ENCODE peak calls at places on chromosome 3, in six cellular contexts. One of them, this sample, is unnamed.

GRCh38 chr3:167406876-167407492 is 26.9 kb upstream of the ZBBX start:
- DNase-seq in GM04504: no peak
- DNase-seq in T-helper 2 cell: no peak
- DNase-seq in NCI-H1105 treated with DMSO at 0.1 percent for 48 hours: peak
- DNase-seq in pancreas: peak
- DNase-seq in SIG-M5: no peak
- DNase-seq in this sample: no peak

GRCh38 chr3:133944181-133944580 is 48.5 kb upstream of the RAB6B start:
- DNase-seq in GM04504: no peak
- DNase-seq in T-helper 2 cell: no peak
- DNase-seq in NCI-H1105 treated with DMSO at 0.1 percent for 48 hours: no peak
- DNase-seq in pancreas: no peak
- DNase-seq in SIG-M5: no peak
- DNase-seq in this sample: no peak

GRCh38 chr3:112327371-112327951 is 5.5 kb upstream of the CD200 start:
- DNase-seq in GM04504: peak
- DNase-seq in T-helper 2 cell: no peak
- DNase-seq in NCI-H1105 treated with DMSO at 0.1 percent for 48 hours: peak
- DNase-seq in pancreas: no peak
- DNase-seq in SIG-M5: peak
- DNase-seq in this sample: no peak

GRCh38 chr3:15831927-15832326 is 34.1 kb upstream of the ANKRD28 start:
- DNase-seq in GM04504: no peak
- DNase-seq in T-helper 2 cell: no peak
- DNase-seq in NCI-H1105 treated with DMSO at 0.1 percent for 48 hours: no peak
- DNase-seq in pancreas: no peak
- DNase-seq in SIG-M5: no peak
- DNase-seq in this sample: no peak

GRCh38 chr3:142926368-142926944 is 37.0 kb downstream of the PAQR9 start:
- DNase-seq in GM04504: no peak
- DNase-seq in T-helper 2 cell: no peak
- DNase-seq in NCI-H1105 treated with DMSO at 0.1 percent for 48 hours: no peak
- DNase-seq in pancreas: no peak
- DNase-seq in SIG-M5: no peak
- DNase-seq in this sample: no peak

GRCh38 chr3:28917895-28918294 is 363.0 kb upstream of the RBMS3 start:
- DNase-seq in GM04504: no peak
- DNase-seq in T-helper 2 cell: no peak
- DNase-seq in NCI-H1105 treated with DMSO at 0.1 percent for 48 hours: no peak
- DNase-seq in pancreas: no peak
- DNase-seq in SIG-M5: no peak
- DNase-seq in this sample: no peak

GRCh38 chr3:10531031-10531430 is 25.6 kb upstream of the ATP2B2 start:
- DNase-seq in GM04504: no peak
- DNase-seq in T-helper 2 cell: no peak
- DNase-seq in NCI-H1105 treated with DMSO at 0.1 percent for 48 hours: no peak
- DNase-seq in pancreas: no peak
- DNase-seq in SIG-M5: no peak
- DNase-seq in this sample: no peak

GRCh38 chr3:48765376-48765775 is 48.4 kb upstream of the IP6K2 start:
- DNase-seq in GM04504: no peak
- DNase-seq in T-helper 2 cell: no peak
- DNase-seq in NCI-H1105 treated with DMSO at 0.1 percent for 48 hours: no peak
- DNase-seq in pancreas: no peak
- DNase-seq in SIG-M5: no peak
- DNase-seq in this sample: no peak

GRCh38 chr3:197014942-197015575 is 14.6 kb downstream of the MELTF start:
- DNase-seq in GM04504: no peak
- DNase-seq in T-helper 2 cell: no peak
- DNase-seq in NCI-H1105 treated with DMSO at 0.1 percent for 48 hours: no peak
- DNase-seq in pancreas: peak
- DNase-seq in SIG-M5: no peak
- DNase-seq in this sample: no peak

GRCh38 chr3:184405075-184406060 is 25.5 kb downstream of the CHRD start:
- DNase-seq in GM04504: no peak
- DNase-seq in T-helper 2 cell: no peak
- DNase-seq in NCI-H1105 treated with DMSO at 0.1 percent for 48 hours: no peak
- DNase-seq in pancreas: no peak
- DNase-seq in SIG-M5: no peak
- DNase-seq in this sample: no peak

GRCh38 chr3:135240426-135240825 is 445.4 kb downstream of the EPHB1 start:
- DNase-seq in GM04504: no peak
- DNase-seq in T-helper 2 cell: no peak
- DNase-seq in NCI-H1105 treated with DMSO at 0.1 percent for 48 hours: no peak
- DNase-seq in pancreas: no peak
- DNase-seq in SIG-M5: no peak
- DNase-seq in this sample: no peak

GRCh38 chr3:188153498-188153948 is 434 bp upstream of the LPP start:
- DNase-seq in GM04504: peak
- DNase-seq in T-helper 2 cell: peak
- DNase-seq in NCI-H1105 treated with DMSO at 0.1 percent for 48 hours: peak
- DNase-seq in pancreas: peak
- DNase-seq in SIG-M5: no peak
- DNase-seq in this sample: peak

GRCh38 chr3:37474936-37475335 is 300.6 kb upstream of the LRRFIP2 start:
- DNase-seq in GM04504: no peak
- DNase-seq in T-helper 2 cell: no peak
- DNase-seq in NCI-H1105 treated with DMSO at 0.1 percent for 48 hours: no peak
- DNase-seq in pancreas: no peak
- DNase-seq in SIG-M5: no peak
- DNase-seq in this sample: no peak

GRCh38 chr3:66372681-66373350 is 128.0 kb downstream of the LRIG1 start:
- DNase-seq in GM04504: no peak
- DNase-seq in T-helper 2 cell: no peak
- DNase-seq in NCI-H1105 treated with DMSO at 0.1 percent for 48 hours: peak
- DNase-seq in pancreas: peak
- DNase-seq in SIG-M5: no peak
- DNase-seq in this sample: peak

GRCh38 chr3:24355806-24356205 is 138.8 kb downstream of the THRB start:
- DNase-seq in GM04504: no peak
- DNase-seq in T-helper 2 cell: no peak
- DNase-seq in NCI-H1105 treated with DMSO at 0.1 percent for 48 hours: no peak
- DNase-seq in pancreas: no peak
- DNase-seq in SIG-M5: no peak
- DNase-seq in this sample: no peak

GRCh38 chr3:186511702-186512101 is 32.5 kb downstream of the CRYGS start:
- DNase-seq in GM04504: no peak
- DNase-seq in T-helper 2 cell: no peak
- DNase-seq in NCI-H1105 treated with DMSO at 0.1 percent for 48 hours: no peak
- DNase-seq in pancreas: no peak
- DNase-seq in SIG-M5: no peak
- DNase-seq in this sample: no peak

GRCh38 chr3:117036259-117036799 is 326.8 kb downstream of the TUSC7 start:
- DNase-seq in GM04504: peak
- DNase-seq in T-helper 2 cell: no peak
- DNase-seq in NCI-H1105 treated with DMSO at 0.1 percent for 48 hours: no peak
- DNase-seq in pancreas: no peak
- DNase-seq in SIG-M5: peak
- DNase-seq in this sample: peak

GRCh38 chr3:9898467-9899229 is 4.0 kb upstream of the IL17RE start:
- DNase-seq in GM04504: no peak
- DNase-seq in T-helper 2 cell: no peak
- DNase-seq in NCI-H1105 treated with DMSO at 0.1 percent for 48 hours: no peak
- DNase-seq in pancreas: no peak
- DNase-seq in SIG-M5: no peak
- DNase-seq in this sample: no peak

GRCh38 chr3:148727242-148727641 is 29.5 kb downstream of the AGTR1 start:
- DNase-seq in GM04504: no peak
- DNase-seq in T-helper 2 cell: no peak
- DNase-seq in NCI-H1105 treated with DMSO at 0.1 percent for 48 hours: peak
- DNase-seq in pancreas: no peak
- DNase-seq in SIG-M5: no peak
- DNase-seq in this sample: no peak

GRCh38 chr3:50319872-50320625 is 2.5 kb downstream of the HYAL2 start:
- DNase-seq in GM04504: no peak
- DNase-seq in T-helper 2 cell: no peak
- DNase-seq in NCI-H1105 treated with DMSO at 0.1 percent for 48 hours: no peak
- DNase-seq in pancreas: peak
- DNase-seq in SIG-M5: no peak
- DNase-seq in this sample: no peak

GRCh38 chr3:188904670-188905069 is 267.1 kb upstream of the TPRG1 start:
- DNase-seq in GM04504: no peak
- DNase-seq in T-helper 2 cell: no peak
- DNase-seq in NCI-H1105 treated with DMSO at 0.1 percent for 48 hours: no peak
- DNase-seq in pancreas: no peak
- DNase-seq in SIG-M5: no peak
- DNase-seq in this sample: no peak

GRCh38 chr3:50604628-50605588 is 6.7 kb downstream of the CISH start:
- DNase-seq in GM04504: no peak
- DNase-seq in T-helper 2 cell: no peak
- DNase-seq in NCI-H1105 treated with DMSO at 0.1 percent for 48 hours: no peak
- DNase-seq in pancreas: peak
- DNase-seq in SIG-M5: no peak
- DNase-seq in this sample: peak

GRCh38 chr3:52221563-52222318 is 3.7 kb downstream of the TLR9 start:
- DNase-seq in GM04504: no peak
- DNase-seq in T-helper 2 cell: no peak
- DNase-seq in NCI-H1105 treated with DMSO at 0.1 percent for 48 hours: no peak
- DNase-seq in pancreas: no peak
- DNase-seq in SIG-M5: no peak
- DNase-seq in this sample: no peak

GRCh38 chr3:139353920-139354556 is 10.2 kb downstream of the MRPS22 start:
- DNase-seq in GM04504: peak
- DNase-seq in T-helper 2 cell: no peak
- DNase-seq in NCI-H1105 treated with DMSO at 0.1 percent for 48 hours: peak
- DNase-seq in pancreas: no peak
- DNase-seq in SIG-M5: no peak
- DNase-seq in this sample: no peak

GRCh38 chr3:107985496-107985895 is 105.3 kb downstream of the CD47 start:
- DNase-seq in GM04504: no peak
- DNase-seq in T-helper 2 cell: no peak
- DNase-seq in NCI-H1105 treated with DMSO at 0.1 percent for 48 hours: no peak
- DNase-seq in pancreas: no peak
- DNase-seq in SIG-M5: no peak
- DNase-seq in this sample: no peak

GRCh38 chr3:150286390-150287147 is 121.5 kb upstream of the TSC22D2 start:
- DNase-seq in GM04504: no peak
- DNase-seq in T-helper 2 cell: no peak
- DNase-seq in NCI-H1105 treated with DMSO at 0.1 percent for 48 hours: peak
- DNase-seq in pancreas: peak
- DNase-seq in SIG-M5: no peak
- DNase-seq in this sample: no peak

GRCh38 chr3:29240248-29240647 is 40.6 kb upstream of the RBMS3 start:
- DNase-seq in GM04504: no peak
- DNase-seq in T-helper 2 cell: no peak
- DNase-seq in NCI-H1105 treated with DMSO at 0.1 percent for 48 hours: no peak
- DNase-seq in pancreas: no peak
- DNase-seq in SIG-M5: no peak
- DNase-seq in this sample: no peak

GRCh38 chr3:20904674-20905073 is 718.7 kb upstream of the SGO1 start:
- DNase-seq in GM04504: no peak
- DNase-seq in T-helper 2 cell: no peak
- DNase-seq in NCI-H1105 treated with DMSO at 0.1 percent for 48 hours: no peak
- DNase-seq in pancreas: no peak
- DNase-seq in SIG-M5: no peak
- DNase-seq in this sample: no peak

GRCh38 chr3:142276780-142277179 is 51.4 kb upstream of the GK5 start:
- DNase-seq in GM04504: no peak
- DNase-seq in T-helper 2 cell: no peak
- DNase-seq in NCI-H1105 treated with DMSO at 0.1 percent for 48 hours: no peak
- DNase-seq in pancreas: no peak
- DNase-seq in SIG-M5: no peak
- DNase-seq in this sample: no peak

GRCh38 chr3:125374501-125374995 is 577 bp downstream of the ZNF148 start:
- DNase-seq in GM04504: no peak
- DNase-seq in T-helper 2 cell: no peak
- DNase-seq in NCI-H1105 treated with DMSO at 0.1 percent for 48 hours: peak
- DNase-seq in pancreas: peak
- DNase-seq in SIG-M5: no peak
- DNase-seq in this sample: peak